ENCODE peak calls at places on chromosome 5, in four cellular contexts. U is ascending aorta; Y is CD8-positive, alpha-beta T cell; F is upper lobe of right lung. O is an unnamed sample.

GRCh38 chr5:14665949-14666741 is 1.6 kb downstream of the OTULIN start:
- DNase-seq in F (peak; percentile 64), U (no peak), Y (peak; percentile 63), O (no peak)

GRCh38 chr5:1050449-1051365 is 42.1 kb downstream of the NKD2 start:
- DNase-seq in Y (no peak), F (no peak), U (no peak), O (no peak)

GRCh38 chr5:16593630-16594029 is 23.2 kb downstream of the RETREG1 start:
- DNase-seq in U (no peak), F (no peak), Y (no peak), O (no peak)

GRCh38 chr5:56402273-56403223 is 169.4 kb upstream of the ANKRD55 start:
- DNase-seq in U (no peak), F (no peak), Y (no peak), O (no peak)

GRCh38 chr5:78573318-78573717 is 75.3 kb downstream of the LHFPL2 start:
- DNase-seq in U (no peak), F (no peak), Y (no peak), O (no peak)

GRCh38 chr5:68424799-68425537 is 209.4 kb downstream of the PIK3R1 start:
- DNase-seq in F (no peak), Y (peak; percentile 24), U (no peak), O (no peak)

GRCh38 chr5:31990701-31991110 is 183.4 kb downstream of the GOLPH3 start:
- DNase-seq in U (no peak), F (no peak), Y (no peak), O (peak; percentile 4)

GRCh38 chr5:3194684-3195083 is 400.9 kb upstream of the IRX1 start:
- DNase-seq in F (no peak), Y (no peak), U (no peak), O (no peak)

GRCh38 chr5:138911441-138911840 is 36.3 kb upstream of the LRRTM2 start:
- DNase-seq in F (no peak), U (no peak), Y (no peak), O (no peak)

GRCh38 chr5:11310158-11310557 is 549.1 kb upstream of the DAP start:
- DNase-seq in F (no peak), Y (no peak), U (no peak), O (no peak)

GRCh38 chr5:143693691-143694252 is 118.2 kb upstream of the HMHB1 start:
- DNase-seq in F (no peak), Y (no peak), U (no peak), O (no peak)

GRCh38 chr5:55629790-55630189 is 82.3 kb downstream of the SLC38A9 start:
- DNase-seq in U (no peak), Y (no peak), F (no peak), O (no peak)

GRCh38 chr5:77993799-77994318 is 217.7 kb upstream of the TBCA start:
- DNase-seq in F (no peak), U (no peak), Y (no peak), O (no peak)

GRCh38 chr5:83265318-83265717 is 188.0 kb downstream of the XRCC4 start:
- DNase-seq in Y (no peak), U (no peak), F (no peak), O (no peak)

GRCh38 chr5:134503937-134504437 is 21.5 kb upstream of the JADE2 start:
- DNase-seq in Y (no peak), U (no peak), F (no peak), O (no peak)

GRCh38 chr5:134504629-134505300 is 20.7 kb upstream of the JADE2 start:
- DNase-seq in F (no peak), U (no peak), Y (no peak), O (no peak)

GRCh38 chr5:134507495-134507894 is 18.0 kb upstream of the JADE2 start:
- DNase-seq in U (no peak), Y (no peak), F (no peak), O (no peak)

GRCh38 chr5:134508521-134509195 is 16.8 kb upstream of the JADE2 start:
- DNase-seq in U (no peak), F (no peak), Y (no peak), O (no peak)

DNA sequence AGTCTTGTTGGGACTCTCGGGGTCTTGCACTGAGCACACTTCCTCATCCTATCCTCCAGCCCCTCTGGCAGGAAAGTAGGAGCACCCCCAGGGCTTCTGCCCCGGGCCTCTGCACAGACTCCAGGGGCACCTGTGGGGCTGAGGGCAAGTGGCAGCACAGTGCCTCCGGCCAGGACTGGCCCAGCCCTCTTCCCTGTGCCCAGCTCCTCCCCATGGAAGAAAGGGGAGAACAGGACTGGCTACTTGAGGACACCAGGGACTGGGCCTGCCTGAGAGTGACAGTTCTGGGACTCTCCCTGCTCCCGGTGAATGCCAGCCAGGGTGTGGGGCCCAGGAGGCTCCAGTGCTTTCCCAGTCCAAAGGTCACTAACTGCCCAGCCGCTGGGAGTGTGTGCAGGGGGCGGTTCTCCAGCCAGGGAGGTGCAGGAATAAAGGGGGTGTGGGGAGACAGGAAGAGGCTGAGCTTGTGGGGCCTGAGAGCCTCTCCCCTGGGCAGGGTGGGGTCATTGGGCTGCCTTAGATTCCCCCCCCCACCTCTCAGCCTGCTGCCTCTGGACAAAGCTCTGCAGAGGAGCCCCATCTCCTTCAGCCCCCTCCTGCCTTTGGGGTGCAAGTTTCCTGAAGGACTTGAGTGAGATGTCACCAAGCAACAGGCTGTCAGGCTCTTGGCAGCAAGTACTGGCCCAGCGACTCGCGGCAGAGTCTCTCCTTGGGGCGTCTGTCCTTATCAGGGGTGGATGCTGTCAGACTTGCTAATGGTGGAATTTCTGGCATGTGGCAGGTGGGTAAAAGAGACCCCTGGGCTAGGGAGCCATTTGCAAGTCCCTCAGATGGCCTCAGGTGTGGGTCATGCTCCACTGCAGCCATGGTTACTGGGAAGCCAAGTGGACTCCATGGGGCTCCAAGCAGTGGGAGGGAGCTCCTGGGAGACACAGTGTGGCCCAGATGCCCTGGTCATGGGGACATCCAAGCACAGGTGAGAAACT is 19.1 kb upstream of the JADE2 start:
- DNase-seq in Y (no peak), U (no peak), F (peak; percentile 80), O (no peak)
- H3K4me3 ChIP-seq in Y (no peak overlapping the region), U (no peak overlapping the region), F (peak overlapping the region; percentile 19), O (no peak overlapping the region)

GRCh38 chr5:88833371-88834107 is 49.4 kb downstream of the MEF2C start:
- DNase-seq in U (peak; percentile 29), Y (peak; percentile 16), F (no peak), O (peak; percentile 45)

GRCh38 chr5:88830567-88830966 is 52.4 kb downstream of the MEF2C start:
- DNase-seq in Y (no peak), F (no peak), U (no peak), O (no peak)

GRCh38 chr5:88834108-88834462 is 48.9 kb downstream of the MEF2C start:
- DNase-seq in Y (no peak), U (no peak), F (no peak), O (no peak)

GRCh38 chr5:88829773-88830172 is 53.2 kb downstream of the MEF2C start:
- DNase-seq in U (no peak), Y (no peak), F (no peak), O (no peak)

GRCh38 chr5:88831856-88832255 is 51.1 kb downstream of the MEF2C start:
- DNase-seq in Y (no peak), U (no peak), F (no peak), O (no peak)
- H3K4me3 ChIP-seq in Y (no peak overlapping the region), U (no peak overlapping the region), F (no peak overlapping the region), O (no peak overlapping the region)

GRCh38 chr5:141529002-141529401 is 40.1 kb downstream of the PCDHGC5 start:
- DNase-seq in Y (no peak), U (no peak), F (no peak), O (peak; percentile 73)

GRCh38 chr5:141529873-141530272 is 41.0 kb downstream of the PCDHGC5 start:
- DNase-seq in Y (no peak), U (no peak), F (no peak), O (no peak)

GRCh38 chr5:141524604-141525597 is 36.0 kb downstream of the PCDHGC5 start:
- DNase-seq in Y (peak; percentile 54), U (no peak), F (peak; percentile 89), O (peak; percentile 89)

GRCh38 chr5:141525659-141526058 is 36.8 kb downstream of the PCDHGC5 start:
- DNase-seq in Y (no peak), U (no peak), F (no peak), O (no peak)

GRCh38 chr5:141528401-141528984 is 39.6 kb downstream of the PCDHGC5 start:
- DNase-seq in U (no peak), F (no peak), Y (no peak), O (no peak)
- H3K4me3 ChIP-seq in U (no peak overlapping the region), F (no peak overlapping the region), Y (no peak overlapping the region), O (no peak overlapping the region)

GRCh38 chr5:80140496-80140895 is 105.3 kb downstream of the THBS4 start:
- DNase-seq in F (no peak), U (no peak), Y (no peak), O (no peak)
- H3K4me3 ChIP-seq in F (no peak overlapping the region), U (no peak overlapping the region), Y (no peak overlapping the region), O (no peak overlapping the region)